ENCODE peak calls at places on chromosomes 2 and 18, in six cellular contexts. S is stimulated activated CD8-positive, alpha-beta memory T cell treated with anti-CD3 and anti-CD28 coated beads, Interleukin-15, amount 100 ng/mL, for 24 hours; N is EL; H is progenitor cell of endocrine pancreas; U is neural progenitor cell; K is WTC11. I is an unnamed sample.

GRCh38 chr18:60892441-60892840 is 440.8 kb upstream of the CDH20 start:
- DNase-seq in K (no peak), H (no peak), U (no peak), N (peak; percentile 11), S (no peak), I (no peak)

GRCh38 chr2:222440670-222441422 is 16.5 kb downstream of the SGPP2 start:
- DNase-seq in S (no peak), H (no peak), K (no peak), U (no peak), N (peak; percentile 90), I (no peak)

GRCh38 chr2:74052732-74053712 is 68.3 kb downstream of the TET3 start:
- DNase-seq in H (no peak), S (no peak), N (no peak), K (no peak), U (no peak), I (no peak)

GRCh38 chr18:11872479-11873136 is 21.4 kb downstream of the CHMP1B start:
- DNase-seq in U (peak; percentile 52), K (no peak), H (no peak), N (peak; percentile 29), S (no peak), I (peak; percentile 92)

GRCh38 chr2:220785181-220785580 is 786.9 kb downstream of the EPHA4 start:
- DNase-seq in K (no peak), H (no peak), S (no peak), U (no peak), N (no peak), I (no peak)

GRCh38 chr2:202112041-202112440 is 39.0 kb downstream of the KIAA2012 start:
- DNase-seq in N (no peak), K (no peak), U (no peak), H (no peak), S (no peak), I (no peak)

GRCh38 chr2:71696381-71696780 is 243.0 kb downstream of the DYSF start:
- DNase-seq in U (no peak), N (no peak), H (no peak), S (no peak), K (no peak), I (no peak)

GRCh38 chr2:946073-947005 is 4.3 kb upstream of the SNTG2 start:
- DNase-seq in N (no peak), K (no peak), H (no peak), S (no peak), U (no peak), I (no peak)

GRCh38 chr2:6358985-6359384 is 506.7 kb downstream of the CMPK2 start:
- DNase-seq in N (no peak), K (no peak), S (no peak), U (no peak), H (no peak), I (no peak)

GRCh38 chr2:31386648-31387047 is 27.9 kb downstream of the XDH start:
- DNase-seq in K (peak; percentile 53), U (peak; percentile 36), S (no peak), H (no peak), N (no peak), I (no peak)

GRCh38 chr2:207189040-207189439 is 23.3 kb upstream of the KLF7 start:
- DNase-seq in H (no peak), K (no peak), U (no peak), N (no peak), S (no peak), I (no peak)

GRCh38 chr2:8259106-8259840 is 422.6 kb upstream of the ID2 start:
- DNase-seq in N (no peak), K (no peak), H (no peak), U (no peak), S (no peak), I (no peak)

GRCh38 chr2:181546086-181546485 is 88.9 kb downstream of the ITGA4 start:
- DNase-seq in S (no peak), H (no peak), U (no peak), K (no peak), N (peak; percentile 43), I (no peak)

GRCh38 chr2:240840435-240841060 is 20.5 kb upstream of the KIF1A start:
- DNase-seq in N (peak; percentile 66), K (peak; percentile 68), H (peak; percentile 78), U (peak; percentile 81), S (no peak), I (peak; percentile 92)

GRCh38 chr2:202337706-202338346 is 38.3 kb upstream of the BMPR2 start:
- DNase-seq in N (no peak), H (no peak), U (no peak), K (no peak), S (no peak), I (no peak)

GRCh38 chr2:24259316-24259715 is 84.5 kb downstream of the FAM228A start:
- DNase-seq in N (no peak), H (no peak), K (no peak), U (no peak), S (no peak), I (no peak)

GRCh38 chr2:134031539-134031938 is 222.3 kb upstream of the MGAT5 start:
- DNase-seq in S (no peak), U (no peak), N (no peak), K (no peak), H (no peak), I (no peak)

GRCh38 chr2:69773201-69773600 is 31.3 kb downstream of the ANXA4 start:
- DNase-seq in H (no peak), K (no peak), S (no peak), N (peak; percentile 48), U (no peak), I (no peak)

GRCh38 chr2:37923308-37924055 is 1.6 kb upstream of the RMDN2 start:
- DNase-seq in K (no peak), U (no peak), H (no peak), N (no peak), S (no peak), I (no peak)

GRCh38 chr2:39875182-39875913 is 96.3 kb upstream of the THUMPD2 start:
- DNase-seq in U (no peak), K (no peak), N (peak; percentile 73), H (no peak), S (no peak), I (no peak)

GRCh38 chr2:187774551-187775071 is 220.4 kb upstream of the TFPI start:
- DNase-seq in S (no peak), H (no peak), K (no peak), U (no peak), N (peak; percentile 77), I (no peak)

GRCh38 chr2:216490061-216490460 is 8.6 kb upstream of the RPL37A start:
- DNase-seq in H (no peak), K (no peak), N (peak; percentile 68), S (no peak), U (no peak), I (no peak)

GRCh38 chr18:77133051-77133919 is 702 bp upstream of the MBP start:
- DNase-seq in S (no peak), N (no peak), U (peak; percentile 52), H (peak; percentile 46), K (peak; percentile 49), I (no peak)

GRCh38 chr2:64854773-64855237 is 134.4 kb upstream of the SLC1A4 start:
- DNase-seq in K (no peak), N (peak; percentile 46), U (no peak), S (no peak), H (no peak), I (no peak)

GRCh38 chr2:593354-594026 is 83.7 kb downstream of the TMEM18 start:
- DNase-seq in K (no peak), S (no peak), N (no peak), H (no peak), U (no peak), I (no peak)

GRCh38 chr2:176074919-176075425 is 8.8 kb downstream of the EVX2 start:
- DNase-seq in K (no peak), H (no peak), U (no peak), N (no peak), S (no peak), I (no peak)

I was measured in HuH-7.5.